ENCODE peak calls at places on chromosomes 16 and 17, in four cellular contexts. One of them, this sample, is unnamed.

GRCh38 chr17:2961446-2961845 is 102.0 kb downstream of the OR1D5 start:
- DNase-seq in cardiac fibroblast: no peak
- DNase-seq in stimulated activated CD4-positive, alpha-beta T cell treated with anti-CD3 and anti-CD28 coated beads, Interleukin-2, amount 100 ng/mL, for 48 hours: no peak
- DNase-seq in stimulated activated CD8-positive, alpha-beta memory T cell treated with anti-CD3 and anti-CD28 coated beads, Interleukin-12 subunit alpha, Interleukin-12 subunit beta, amount 100 ng/mL, for 1 hour: no peak
- DNase-seq in this sample: no peak

GRCh38 chr16:2815299-2815771 is 1.7 kb upstream of the PRSS21 start:
- DNase-seq in cardiac fibroblast: no peak
- DNase-seq in stimulated activated CD8-positive, alpha-beta memory T cell treated with anti-CD3 and anti-CD28 coated beads, Interleukin-12 subunit alpha, Interleukin-12 subunit beta, amount 100 ng/mL, for 1 hour: no peak
- DNase-seq in stimulated activated CD4-positive, alpha-beta T cell treated with anti-CD3 and anti-CD28 coated beads, Interleukin-2, amount 100 ng/mL, for 48 hours: no peak
- DNase-seq in this sample: no peak

GRCh38 chr16:82630219-82630618 is 3.5 kb downstream of the CDH13 start:
- DNase-seq in cardiac fibroblast: peak
- DNase-seq in stimulated activated CD4-positive, alpha-beta T cell treated with anti-CD3 and anti-CD28 coated beads, Interleukin-2, amount 100 ng/mL, for 48 hours: no peak
- DNase-seq in stimulated activated CD8-positive, alpha-beta memory T cell treated with anti-CD3 and anti-CD28 coated beads, Interleukin-12 subunit alpha, Interleukin-12 subunit beta, amount 100 ng/mL, for 1 hour: no peak
- DNase-seq in this sample: no peak

GRCh38 chr17:79182176-79183160 is 107.8 kb downstream of the ENGASE start:
- DNase-seq in stimulated activated CD8-positive, alpha-beta memory T cell treated with anti-CD3 and anti-CD28 coated beads, Interleukin-12 subunit alpha, Interleukin-12 subunit beta, amount 100 ng/mL, for 1 hour: no peak
- DNase-seq in stimulated activated CD4-positive, alpha-beta T cell treated with anti-CD3 and anti-CD28 coated beads, Interleukin-2, amount 100 ng/mL, for 48 hours: no peak
- DNase-seq in cardiac fibroblast: no peak
- DNase-seq in this sample: no peak

GRCh38 chr16:65845466-65846209 is 520.9 kb upstream of the CDH5 start:
- DNase-seq in stimulated activated CD4-positive, alpha-beta T cell treated with anti-CD3 and anti-CD28 coated beads, Interleukin-2, amount 100 ng/mL, for 48 hours: no peak
- DNase-seq in cardiac fibroblast: no peak
- DNase-seq in stimulated activated CD8-positive, alpha-beta memory T cell treated with anti-CD3 and anti-CD28 coated beads, Interleukin-12 subunit alpha, Interleukin-12 subunit beta, amount 100 ng/mL, for 1 hour: no peak
- DNase-seq in this sample: no peak

GRCh38 chr16:56145369-56145768 is 45.9 kb upstream of the GNAO1 start:
- DNase-seq in stimulated activated CD4-positive, alpha-beta T cell treated with anti-CD3 and anti-CD28 coated beads, Interleukin-2, amount 100 ng/mL, for 48 hours: no peak
- DNase-seq in stimulated activated CD8-positive, alpha-beta memory T cell treated with anti-CD3 and anti-CD28 coated beads, Interleukin-12 subunit alpha, Interleukin-12 subunit beta, amount 100 ng/mL, for 1 hour: no peak
- DNase-seq in cardiac fibroblast: no peak
- DNase-seq in this sample: no peak

GRCh38 chr17:17420561-17421269 is 56.1 kb upstream of the MED9 start:
- DNase-seq in cardiac fibroblast: peak
- DNase-seq in stimulated activated CD4-positive, alpha-beta T cell treated with anti-CD3 and anti-CD28 coated beads, Interleukin-2, amount 100 ng/mL, for 48 hours: no peak
- DNase-seq in stimulated activated CD8-positive, alpha-beta memory T cell treated with anti-CD3 and anti-CD28 coated beads, Interleukin-12 subunit alpha, Interleukin-12 subunit beta, amount 100 ng/mL, for 1 hour: no peak
- DNase-seq in this sample: no peak

GRCh38 chr17:49993423-49994037 is 1.5 kb downstream of the DLX3 start:
- DNase-seq in cardiac fibroblast: no peak
- DNase-seq in stimulated activated CD4-positive, alpha-beta T cell treated with anti-CD3 and anti-CD28 coated beads, Interleukin-2, amount 100 ng/mL, for 48 hours: no peak
- DNase-seq in stimulated activated CD8-positive, alpha-beta memory T cell treated with anti-CD3 and anti-CD28 coated beads, Interleukin-12 subunit alpha, Interleukin-12 subunit beta, amount 100 ng/mL, for 1 hour: no peak
- DNase-seq in this sample: no peak

GRCh38 chr17:72305472-72305871 is 184.7 kb downstream of the SOX9 start:
- DNase-seq in stimulated activated CD4-positive, alpha-beta T cell treated with anti-CD3 and anti-CD28 coated beads, Interleukin-2, amount 100 ng/mL, for 48 hours: no peak
- DNase-seq in cardiac fibroblast: no peak
- DNase-seq in stimulated activated CD8-positive, alpha-beta memory T cell treated with anti-CD3 and anti-CD28 coated beads, Interleukin-12 subunit alpha, Interleukin-12 subunit beta, amount 100 ng/mL, for 1 hour: no peak
- DNase-seq in this sample: no peak

GRCh38 chr16:29915590-29916247 is 10.3 kb downstream of the KCTD13 start:
- DNase-seq in stimulated activated CD8-positive, alpha-beta memory T cell treated with anti-CD3 and anti-CD28 coated beads, Interleukin-12 subunit alpha, Interleukin-12 subunit beta, amount 100 ng/mL, for 1 hour: no peak
- DNase-seq in stimulated activated CD4-positive, alpha-beta T cell treated with anti-CD3 and anti-CD28 coated beads, Interleukin-2, amount 100 ng/mL, for 48 hours: no peak
- DNase-seq in cardiac fibroblast: peak
- DNase-seq in this sample: no peak

GRCh38 chr16:49856741-49857330 is 924 bp upstream of the ZNF423 start:
- DNase-seq in stimulated activated CD4-positive, alpha-beta T cell treated with anti-CD3 and anti-CD28 coated beads, Interleukin-2, amount 100 ng/mL, for 48 hours: peak
- DNase-seq in cardiac fibroblast: peak
- DNase-seq in stimulated activated CD8-positive, alpha-beta memory T cell treated with anti-CD3 and anti-CD28 coated beads, Interleukin-12 subunit alpha, Interleukin-12 subunit beta, amount 100 ng/mL, for 1 hour: no peak
- DNase-seq in this sample: peak

GRCh38 chr17:57104461-57105175 is 19.6 kb downstream of the AKAP1 start:
- DNase-seq in cardiac fibroblast: peak
- DNase-seq in stimulated activated CD4-positive, alpha-beta T cell treated with anti-CD3 and anti-CD28 coated beads, Interleukin-2, amount 100 ng/mL, for 48 hours: no peak
- DNase-seq in stimulated activated CD8-positive, alpha-beta memory T cell treated with anti-CD3 and anti-CD28 coated beads, Interleukin-12 subunit alpha, Interleukin-12 subunit beta, amount 100 ng/mL, for 1 hour: no peak
- DNase-seq in this sample: no peak

GRCh38 chr17:60640503-60640902 is 37.1 kb upstream of the BCAS3 start:
- DNase-seq in stimulated activated CD4-positive, alpha-beta T cell treated with anti-CD3 and anti-CD28 coated beads, Interleukin-2, amount 100 ng/mL, for 48 hours: no peak
- DNase-seq in stimulated activated CD8-positive, alpha-beta memory T cell treated with anti-CD3 and anti-CD28 coated beads, Interleukin-12 subunit alpha, Interleukin-12 subunit beta, amount 100 ng/mL, for 1 hour: no peak
- DNase-seq in cardiac fibroblast: peak
- DNase-seq in this sample: no peak

GRCh38 chr17:1764274-1764673 is 2.4 kb downstream of the SERPINF1 start:
- DNase-seq in stimulated activated CD8-positive, alpha-beta memory T cell treated with anti-CD3 and anti-CD28 coated beads, Interleukin-12 subunit alpha, Interleukin-12 subunit beta, amount 100 ng/mL, for 1 hour: peak
- DNase-seq in stimulated activated CD4-positive, alpha-beta T cell treated with anti-CD3 and anti-CD28 coated beads, Interleukin-2, amount 100 ng/mL, for 48 hours: peak
- DNase-seq in cardiac fibroblast: peak
- DNase-seq in this sample: peak

GRCh38 chr16:88638323-88639230 is at the start of gene IL17C:
- DNase-seq in stimulated activated CD4-positive, alpha-beta T cell treated with anti-CD3 and anti-CD28 coated beads, Interleukin-2, amount 100 ng/mL, for 48 hours: no peak
- DNase-seq in stimulated activated CD8-positive, alpha-beta memory T cell treated with anti-CD3 and anti-CD28 coated beads, Interleukin-12 subunit alpha, Interleukin-12 subunit beta, amount 100 ng/mL, for 1 hour: no peak
- DNase-seq in cardiac fibroblast: no peak
- DNase-seq in this sample: peak

GRCh38 chr16:35196313-35196712 is 1736.9 kb downstream of the TP53TG3F start:
- DNase-seq in stimulated activated CD4-positive, alpha-beta T cell treated with anti-CD3 and anti-CD28 coated beads, Interleukin-2, amount 100 ng/mL, for 48 hours: no peak
- DNase-seq in stimulated activated CD8-positive, alpha-beta memory T cell treated with anti-CD3 and anti-CD28 coated beads, Interleukin-12 subunit alpha, Interleukin-12 subunit beta, amount 100 ng/mL, for 1 hour: no peak
- DNase-seq in cardiac fibroblast: no peak
- DNase-seq in this sample: no peak

GRCh38 chr17:38333635-38334295 is 10.0 kb downstream of the GPR179 start:
- DNase-seq in stimulated activated CD4-positive, alpha-beta T cell treated with anti-CD3 and anti-CD28 coated beads, Interleukin-2, amount 100 ng/mL, for 48 hours: peak
- DNase-seq in cardiac fibroblast: no peak
- DNase-seq in stimulated activated CD8-positive, alpha-beta memory T cell treated with anti-CD3 and anti-CD28 coated beads, Interleukin-12 subunit alpha, Interleukin-12 subunit beta, amount 100 ng/mL, for 1 hour: no peak
- DNase-seq in this sample: peak

GRCh38 chr17:65917560-65917959 is 274.4 kb downstream of the CEP112 start:
- DNase-seq in stimulated activated CD8-positive, alpha-beta memory T cell treated with anti-CD3 and anti-CD28 coated beads, Interleukin-12 subunit alpha, Interleukin-12 subunit beta, amount 100 ng/mL, for 1 hour: no peak
- DNase-seq in stimulated activated CD4-positive, alpha-beta T cell treated with anti-CD3 and anti-CD28 coated beads, Interleukin-2, amount 100 ng/mL, for 48 hours: no peak
- DNase-seq in cardiac fibroblast: no peak
- DNase-seq in this sample: no peak

GRCh38 chr16:57190136-57190535 is 4.0 kb downstream of the RSPRY1 start:
- DNase-seq in cardiac fibroblast: no peak
- DNase-seq in stimulated activated CD4-positive, alpha-beta T cell treated with anti-CD3 and anti-CD28 coated beads, Interleukin-2, amount 100 ng/mL, for 48 hours: no peak
- DNase-seq in stimulated activated CD8-positive, alpha-beta memory T cell treated with anti-CD3 and anti-CD28 coated beads, Interleukin-12 subunit alpha, Interleukin-12 subunit beta, amount 100 ng/mL, for 1 hour: no peak
- DNase-seq in this sample: no peak

This sample was measured in colonic mucosa.